ENCODE peak calls at places on chromosomes 13 and 19, in eight cellular contexts. R, M, G, S, Y, A, P and F are unnamed samples.

GRCh38 chr19:13978306-13978705 is 26.0 kb downstream of the DCAF15 start:
- DNase-seq in R (peak; percentile 95), P (peak; percentile 94), S (peak; percentile 89), G (no peak), M (peak; percentile 92), Y (peak; percentile 63), A (no peak), F (no peak)

GRCh38 chr19:19404879-19405860 is at the start of gene GATAD2A:
- DNase-seq in M (peak; percentile 92), A (peak; percentile 87), Y (peak; percentile 93), R (peak; percentile 97), P (peak; percentile 66), S (peak; percentile 95), G (peak; percentile 88), F (peak; percentile 88)

GRCh38 chr13:38657191-38657590 is 29.7 kb upstream of the FREM2 start:
- DNase-seq in M (no peak), S (no peak), G (no peak), Y (no peak), R (no peak), P (no peak), A (no peak), F (no peak)

GRCh38 chr13:37791699-37792098 is 77.9 kb downstream of the TRPC4 start:
- DNase-seq in M (no peak), S (no peak), Y (no peak), R (no peak), A (no peak), G (no peak), P (no peak), F (no peak)

GRCh38 chr19:38400361-38400760 is 2.5 kb upstream of the FAM98C start:
- DNase-seq in S (no peak), A (no peak), M (no peak), P (no peak), G (no peak), R (no peak), Y (no peak), F (no peak)

GRCh38 chr19:38617764-38618589 is at the start of gene MAP4K1:
- DNase-seq in M (no peak), A (no peak), Y (no peak), S (peak; percentile 77), G (peak; percentile 54), R (no peak), P (no peak), F (no peak)

GRCh38 chr19:48836089-48837017 is at the start of gene HSD17B14:
- DNase-seq in G (no peak), M (peak; percentile 59), Y (no peak), A (peak; percentile 84), S (peak; percentile 74), R (no peak), P (peak; percentile 64), F (no peak)

GRCh38 chr13:50162001-50162400 is 146.8 kb downstream of the KCNRG start:
- DNase-seq in S (no peak), M (no peak), A (no peak), G (no peak), P (no peak), Y (no peak), R (no peak), F (no peak)

GRCh38 chr13:93045836-93046235 is 180.8 kb upstream of the GPC6 start:
- DNase-seq in P (no peak), M (no peak), G (no peak), Y (no peak), S (no peak), R (no peak), A (no peak), F (no peak)

GRCh38 chr13:28820099-28821051 is at the start of gene MTUS2:
- DNase-seq in M (no peak), Y (no peak), R (peak; percentile 77), S (no peak), G (no peak), A (no peak), P (no peak), F (no peak)

GRCh38 chr13:111049791-111050538 is 65.1 kb upstream of the ARHGEF7 start:
- DNase-seq in M (peak; percentile 43), Y (peak; percentile 69), R (peak; percentile 90), A (no peak), P (no peak), S (no peak), G (no peak), F (peak; percentile 47)

GRCh38 chr13:45928843-45929242 is 77.3 kb upstream of the SIAH3 start:
- DNase-seq in A (no peak), Y (no peak), P (no peak), G (no peak), R (no peak), M (no peak), S (no peak), F (no peak)

GRCh38 chr13:75359266-75359665 is 122.7 kb downstream of the TBC1D4 start:
- DNase-seq in A (peak; percentile 16), M (no peak), S (no peak), G (no peak), R (no peak), Y (no peak), P (peak; percentile 19), F (peak; percentile 41)

GRCh38 chr13:43597599-43597945 is 189.2 kb downstream of the ENOX1 start:
- DNase-seq in Y (no peak), M (no peak), S (no peak), A (no peak), G (no peak), P (no peak), R (no peak), F (no peak)

GRCh38 chr13:112055417-112056206 is 11.3 kb upstream of the SOX1 start:
- DNase-seq in R (no peak), S (no peak), Y (no peak), P (no peak), M (no peak), G (no peak), A (no peak), F (no peak)

GRCh38 chr19:53365899-53366493 is 491 bp downstream of the ZNF525 start:
- DNase-seq in Y (no peak), M (no peak), G (no peak), R (no peak), P (no peak), A (no peak), S (no peak), F (no peak)

GRCh38 chr13:100254002-100254401 is 165.1 kb downstream of the PCCA start:
- DNase-seq in P (no peak), Y (no peak), G (no peak), A (peak; percentile 2), R (no peak), M (no peak), S (no peak), F (no peak)

GRCh38 chr19:35150445-35150844 is 4.1 kb upstream of the FXYD5 start:
- DNase-seq in R (no peak), G (no peak), A (no peak), M (no peak), P (no peak), S (no peak), Y (no peak), F (no peak)

GRCh38 chr19:32873560-32873959 is 4.0 kb upstream of the SLC7A9 start:
- DNase-seq in S (no peak), G (no peak), A (no peak), Y (no peak), M (no peak), R (no peak), P (no peak), F (no peak)

GRCh38 chr19:12623361-12624031 is 12.8 kb downstream of the ZNF791 start:
- DNase-seq in R (no peak), P (no peak), A (no peak), S (no peak), G (no peak), M (no peak), Y (no peak), F (no peak)
- TF ChIP-seq POLR2A in R (no peak), P (no peak), A (no peak), S (no peak), G (no peak), M (no peak), Y (no peak), F (no peak)

DNA sequence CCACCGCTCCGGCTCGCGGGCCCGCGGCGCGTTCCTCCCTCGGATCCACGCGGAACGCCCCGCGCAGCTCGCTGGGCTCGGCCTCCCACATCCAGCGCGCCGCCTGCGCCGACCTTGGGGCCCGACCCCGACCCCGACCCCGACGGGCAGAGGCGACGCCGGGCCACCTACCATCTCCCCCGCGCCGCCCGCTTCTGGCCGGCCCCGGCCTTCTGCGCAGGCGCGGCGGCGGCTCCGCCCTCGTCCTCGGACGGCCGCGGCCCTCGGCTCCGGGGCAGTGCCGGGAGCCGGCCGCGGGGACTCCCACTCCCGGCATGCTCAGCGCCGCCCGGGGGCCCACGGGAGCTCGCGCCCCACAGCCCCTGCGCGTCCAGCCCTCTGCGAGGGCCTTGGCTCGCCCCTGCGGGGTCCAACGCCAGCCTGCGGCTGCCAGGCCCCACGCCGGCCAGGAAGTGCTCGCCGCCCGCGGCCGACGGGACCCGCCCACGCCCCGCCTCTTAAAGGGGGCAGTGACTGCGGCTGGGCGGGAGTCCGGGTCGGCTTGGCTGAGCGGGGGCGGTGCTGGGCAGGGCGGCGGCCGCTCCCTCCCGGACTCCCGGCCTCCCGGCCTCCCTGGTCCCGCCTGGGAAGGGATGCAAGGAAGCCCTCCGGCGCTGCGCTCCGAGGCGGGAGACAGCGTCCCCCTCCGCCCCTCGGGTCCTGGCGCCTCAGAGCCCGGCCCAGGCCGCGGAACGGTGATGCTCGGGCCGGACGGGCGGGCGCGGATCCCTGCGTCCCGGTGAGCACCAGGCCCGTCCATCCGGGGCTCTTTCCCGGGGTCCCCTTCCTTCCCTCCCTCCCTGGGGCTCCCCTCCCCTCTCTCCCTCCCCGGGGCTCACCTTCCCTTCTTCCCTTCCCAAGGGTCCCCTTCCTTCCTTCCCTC is at the start of gene DCUN1D2:
- DNase-seq in A (peak; percentile 90), M (peak; percentile 93), Y (peak; percentile 83), G (peak; percentile 27), S (peak; percentile 94), R (peak; percentile 97), P (peak; percentile 65), F (peak; percentile 97)
- TF ChIP-seq POLR2A in A (peak; percentile 66), M (peak; percentile 68), Y (peak; percentile 77), G (peak; percentile 40), S (peak; percentile 53), R (peak; percentile 65), P (peak; percentile 69), F (peak; percentile 75)

DNA sequence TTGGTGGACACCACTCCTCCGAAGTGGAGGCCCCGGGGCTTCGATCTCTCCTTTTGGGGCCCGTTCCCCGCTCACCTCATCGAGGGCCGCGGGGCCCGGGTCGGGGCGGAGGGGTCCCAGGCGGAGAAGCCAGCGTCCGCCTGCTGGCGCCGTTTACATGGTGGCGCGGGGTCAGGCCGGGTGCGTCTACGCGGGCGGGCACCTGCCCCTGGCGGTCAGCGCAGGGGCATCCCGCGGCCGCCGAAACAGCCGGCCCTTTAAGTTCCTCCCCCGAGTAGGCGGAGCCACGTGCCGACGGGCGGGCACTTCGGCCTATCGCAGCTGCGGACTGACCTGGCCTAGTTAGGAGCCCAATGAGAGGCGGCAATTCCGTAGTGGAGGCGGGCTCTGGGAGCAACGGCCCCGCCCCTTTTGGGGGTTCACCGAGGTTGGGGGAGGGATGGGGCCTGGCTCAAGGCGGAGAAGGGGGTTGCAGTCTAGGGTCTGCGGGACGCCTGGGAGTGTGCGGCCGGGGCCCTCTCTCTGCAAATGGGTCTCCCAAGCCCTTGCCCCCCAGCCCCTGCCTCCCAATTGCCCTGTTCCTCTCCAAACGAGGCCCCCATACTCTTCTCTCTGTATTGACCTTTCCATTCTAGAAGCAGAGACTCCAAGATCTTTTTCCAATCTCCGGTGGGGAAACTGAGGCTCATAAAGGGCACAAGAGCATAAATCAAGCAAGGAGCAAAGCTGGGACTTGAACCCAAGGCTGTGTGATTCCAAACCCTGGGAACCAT is at the start of gene ABHD8:
- DNase-seq in R (peak; percentile 98), M (peak; percentile 96), Y (peak; percentile 92), A (peak; percentile 95), S (peak; percentile 97), G (peak; percentile 68), P (no peak), F (peak; percentile 92)
- TF ChIP-seq POLR2A in R (peak; percentile 31), M (peak; percentile 67), Y (peak; percentile 77), A (peak; percentile 43), S (no peak), G (no peak), P (peak; percentile 37), F (peak; percentile 47)

GRCh38 chr13:79468819-79469218 is 12.1 kb upstream of the NDFIP2 start:
- DNase-seq in A (no peak), Y (no peak), M (no peak), S (no peak), P (no peak), R (no peak), G (no peak), F (no peak)
- TF ChIP-seq POLR2A in A (no peak), Y (no peak), M (no peak), S (no peak), P (no peak), R (no peak), G (no peak), F (no peak)